ENCODE peak calls at places on chromosomes 7 and 10, in six cellular contexts. G, N, H, B, Q and M are unnamed samples.

GRCh38 chr7:4479367-4480039 is 202.6 kb upstream of the FOXK1 start:
- DNase-seq in G (no peak), N (no peak), H (peak; percentile 10), B (peak; percentile 36), Q (peak; percentile 58), M (no peak)

GRCh38 chr7:27092753-27093097 is 3.1 kb downstream of the HOXA1 start:
- DNase-seq in G (no peak), N (no peak), H (no peak), B (no peak), Q (no peak), M (no peak)

GRCh38 chr10:15427836-15428414 is 56.8 kb upstream of the FAM171A1 start:
- DNase-seq in G (no peak), N (no peak), H (peak; percentile 48), B (no peak), Q (no peak), M (no peak)

GRCh38 chr7:117068511-117069155 is 115.3 kb downstream of the ST7 start:
- DNase-seq in G (no peak), N (no peak), H (no peak), B (peak; percentile 14), Q (peak; percentile 36), M (no peak)

GRCh38 chr7:51081270-51081890 is 235.2 kb downstream of the COBL start:
- DNase-seq in G (no peak), N (no peak), H (no peak), B (no peak), Q (no peak), M (no peak)

GRCh38 chr10:112435013-112435619 is 11.6 kb downstream of the ZDHHC6 start:
- DNase-seq in G (no peak), N (no peak), H (no peak), B (no peak), Q (no peak), M (no peak)

GRCh38 chr7:70098905-70099672 is 500.8 kb downstream of the AUTS2 start:
- DNase-seq in G (no peak), N (no peak), H (no peak), B (no peak), Q (no peak), M (no peak)

GRCh38 chr10:87505366-87506113 is 847 bp downstream of the MINPP1 start:
- DNase-seq in G (peak; percentile 10), N (peak; percentile 13), H (peak; percentile 76), B (peak; percentile 62), Q (peak; percentile 57), M (peak; percentile 16)

GRCh38 chr7:55476071-55476803 is 96.1 kb downstream of the VOPP1 start:
- DNase-seq in G (no peak), N (no peak), H (peak; percentile 73), B (no peak), Q (peak; percentile 32), M (no peak)

GRCh38 chr7:21428642-21428941 is 709 bp downstream of the SP4 start:
- DNase-seq in G (no peak), N (no peak), H (no peak), B (no peak), Q (no peak), M (no peak)

GRCh38 chr10:92569071-92569470 is 4.8 kb downstream of the IDE start:
- DNase-seq in G (no peak), N (no peak), H (no peak), B (no peak), Q (no peak), M (no peak)

GRCh38 chr7:112337892-112338291 is 112.4 kb upstream of the IFRD1 start:
- DNase-seq in G (no peak), N (no peak), H (no peak), B (no peak), Q (no peak), M (no peak)

GRCh38 chr10:43226441-43226840 is 40.4 kb downstream of the RASGEF1A start:
- DNase-seq in G (no peak), N (no peak), H (no peak), B (peak; percentile 2), Q (no peak), M (no peak)

GRCh38 chr10:71581376-71581775 is 138.2 kb downstream of the C10orf105 start:
- DNase-seq in G (no peak), N (no peak), H (no peak), B (no peak), Q (no peak), M (no peak)

GRCh38 chr10:122054046-122055025 is 65.4 kb downstream of the TACC2 start:
- DNase-seq in G (no peak), N (no peak), H (peak; percentile 62), B (no peak), Q (no peak), M (no peak)